ENCODE peak calls at places on chromosomes 6 and 20, in five cellular contexts. I is esophagus squamous epithelium, K is psoas muscle, P is kidney epithelial cell, Z is A549. L is an unnamed sample.

GRCh38 chr6:85677243-85677956 is 34.7 kb upstream of the SYNCRIP start:
- DNase-seq in I (no peak), K (no peak), P (no peak), Z (no peak), L (no peak)

GRCh38 chr20:57268399-57269076 is 2.1 kb upstream of the BMP7 start:
- DNase-seq in I (no peak), K (no peak), P (no peak), Z (no peak), L (no peak)

GRCh38 chr20:51600016-51600420 is 57.5 kb upstream of the NFATC2 start:
- DNase-seq in I (no peak), K (no peak), P (no peak), Z (no peak), L (no peak)

GRCh38 chr6:25005010-25005409 is 69.2 kb upstream of the RIPOR2 start:
- DNase-seq in I (no peak), K (no peak), P (no peak), Z (no peak), L (no peak)

GRCh38 chr6:115195239-115195638 is 852.4 kb upstream of the HS3ST5 start:
- DNase-seq in I (no peak), K (no peak), P (no peak), Z (no peak), L (no peak)

GRCh38 chr6:54830216-54830615 is 16.4 kb upstream of the FAM83B start:
- DNase-seq in I (no peak), K (no peak), P (no peak), Z (no peak), L (no peak)

GRCh38 chr20:31607640-31608255 is 2.7 kb downstream of the ID1 start:
- DNase-seq in I (no peak), K (no peak), P (no peak), Z (no peak), L (no peak)

GRCh38 chr6:125393449-125393858 is 91.7 kb upstream of the HDDC2 start:
- DNase-seq in I (no peak), K (no peak), P (no peak), Z (no peak), L (no peak)

GRCh38 chr20:61173267-61173666 is 78.8 kb upstream of the CDH4 start:
- DNase-seq in I (no peak), K (no peak), P (no peak), Z (no peak), L (no peak)

DNA sequence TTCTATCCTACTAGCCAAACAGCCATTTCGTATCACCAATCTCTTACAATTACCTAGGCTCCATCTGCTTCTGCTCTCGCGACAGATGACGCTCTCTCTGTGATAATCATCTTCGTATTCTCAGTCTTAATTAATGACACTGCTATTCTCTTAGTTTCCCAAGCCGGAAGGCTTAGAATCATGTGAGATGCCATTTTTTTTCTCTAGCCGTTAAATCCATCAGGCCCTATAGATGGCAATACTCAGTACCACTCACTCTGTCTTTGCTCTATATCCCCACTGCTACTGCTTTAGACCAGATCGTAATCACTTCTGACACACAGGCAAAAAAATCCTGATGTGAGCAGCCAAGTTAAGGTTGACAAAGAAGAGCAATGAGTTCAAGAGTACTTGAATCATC is 2.1 kb upstream of the THEMIS start:
- DNase-seq in I (no peak), K (no peak), P (no peak), Z (no peak), L (no peak)
- TF ChIP-seq CTCF in I (no peak), K (no peak), P (no peak), Z (no peak), L (no peak)

GRCh38 chr6:159052720-159053119 is 7.9 kb upstream of the TAGAP start:
- DNase-seq in I (no peak), K (no peak), P (no peak), Z (no peak), L (no peak)
- H3K4me3 ChIP-seq in I (no peak), K (no peak), P (no peak), Z (no peak), L (no peak)

DNA sequence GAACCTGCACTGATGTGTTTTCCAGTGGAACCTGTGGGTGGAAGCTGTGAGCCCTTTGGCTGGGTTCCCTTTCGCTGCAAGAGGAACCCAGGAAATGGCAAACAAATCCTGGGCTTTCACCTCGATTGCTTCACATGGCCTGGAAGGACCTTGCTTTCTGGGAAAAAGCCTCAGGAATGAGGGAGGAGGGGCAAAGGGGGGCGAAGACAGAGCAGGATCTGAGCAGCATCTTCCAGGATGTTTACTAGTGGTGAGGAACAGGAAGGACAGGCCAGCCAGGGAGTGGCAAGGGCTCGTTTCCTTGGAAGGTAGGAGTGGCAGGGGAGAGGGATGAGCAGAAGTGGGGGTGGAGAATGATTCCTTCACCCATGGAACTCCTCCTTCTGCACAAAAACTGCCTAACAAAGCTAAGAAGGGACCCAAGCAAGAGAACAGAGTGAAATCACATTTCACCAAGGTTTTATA is 5.9 kb downstream of the SLC2A10 start:
- DNase-seq in I (no peak), K (peak), P (no peak), Z (peak), L (peak)
- TF ChIP-seq CTCF in I (peak), K (no peak), P (no peak), Z (no peak), L (peak)

GRCh38 chr6:129801909-129802308 is 59.2 kb downstream of the TMEM244 start:
- DNase-seq in I (no peak), K (no peak), P (no peak), Z (no peak), L (peak)
- H3K4me3 ChIP-seq in I (no peak), K (no peak), P (no peak), Z (no peak), L (no peak)

DNA sequence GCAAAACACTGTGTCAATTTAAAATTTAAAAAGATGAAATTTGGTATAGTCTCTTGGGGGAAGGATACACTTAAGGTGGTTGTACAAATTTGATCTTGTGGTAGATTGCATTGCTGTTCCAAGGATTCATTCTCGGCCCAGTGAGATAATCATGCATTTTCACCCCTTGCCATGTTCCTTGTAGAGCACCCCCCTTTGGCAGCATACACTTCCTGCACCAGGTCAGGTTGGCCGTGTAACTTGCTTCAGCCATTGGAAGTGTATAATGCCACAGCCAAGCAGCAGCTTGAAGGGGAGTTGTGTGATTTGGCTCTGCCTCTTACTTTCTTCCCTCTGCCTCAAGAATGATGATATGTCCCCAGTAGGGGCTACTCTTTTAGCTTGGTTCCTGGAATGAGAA is 21.9 kb downstream of the CCN2 start:
- DNase-seq in I (no peak), K (no peak), P (no peak), Z (no peak), L (no peak)
- TF ChIP-seq CTCF in I (no peak), K (no peak), P (peak), Z (no peak), L (no peak)

DNA sequence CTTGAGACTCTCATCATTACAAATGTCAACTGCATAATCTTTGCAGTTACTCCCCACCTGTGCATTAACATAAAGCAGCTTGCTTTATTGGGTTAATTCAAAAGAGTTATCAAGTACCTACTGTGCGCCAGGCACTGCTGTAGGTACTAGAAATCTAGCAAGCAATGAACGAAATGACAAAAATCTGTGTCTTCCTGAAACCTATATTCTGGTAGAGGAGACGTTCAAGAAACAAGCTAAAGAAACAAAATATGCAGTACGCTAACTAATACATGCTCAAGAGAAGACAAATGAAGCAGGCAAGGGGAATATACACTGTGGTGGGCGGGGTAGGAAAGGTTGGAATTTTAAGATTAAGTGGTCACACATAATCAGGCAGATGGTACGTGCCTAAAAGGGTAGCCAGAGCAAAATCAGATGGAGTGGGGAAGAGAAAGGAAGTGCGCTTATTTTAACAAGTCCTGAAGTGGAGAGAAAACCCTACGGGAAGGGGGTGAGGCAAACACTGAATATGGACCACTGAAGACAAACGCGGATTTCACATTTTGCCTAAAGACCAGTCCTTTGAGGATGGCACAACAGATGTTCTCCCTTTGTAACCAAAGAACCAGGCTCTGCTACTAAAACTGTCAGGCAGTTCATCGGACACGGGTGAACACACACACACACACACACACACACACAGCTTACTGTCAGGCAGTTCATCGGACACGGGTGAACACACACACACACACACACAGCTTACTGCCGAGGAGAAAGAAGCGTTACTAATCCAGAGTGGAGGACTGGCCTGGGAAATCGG is 1.2 kb downstream of the ELOVL2 start:
- DNase-seq in I (no peak), K (no peak), P (peak), Z (no peak), L (no peak)
- H3K4me3 ChIP-seq in I (no peak), K (peak), P (peak), Z (peak), L (no peak)

GRCh38 chr6:3326179-3326971 is 67.6 kb downstream of the PSMG4 start:
- DNase-seq in I (no peak), K (no peak), P (no peak), Z (no peak), L (no peak)

GRCh38 chr6:3325210-3325609 is 66.5 kb downstream of the PSMG4 start:
- DNase-seq in I (no peak), K (no peak), P (no peak), Z (no peak), L (no peak)

GRCh38 chr6:3323696-3324261 is 65.0 kb downstream of the PSMG4 start:
- DNase-seq in I (no peak), K (no peak), P (no peak), Z (no peak), L (no peak)

GRCh38 chr6:3323148-3323547 is 64.4 kb downstream of the PSMG4 start:
- DNase-seq in I (no peak), K (no peak), P (no peak), Z (no peak), L (no peak)

DNA sequence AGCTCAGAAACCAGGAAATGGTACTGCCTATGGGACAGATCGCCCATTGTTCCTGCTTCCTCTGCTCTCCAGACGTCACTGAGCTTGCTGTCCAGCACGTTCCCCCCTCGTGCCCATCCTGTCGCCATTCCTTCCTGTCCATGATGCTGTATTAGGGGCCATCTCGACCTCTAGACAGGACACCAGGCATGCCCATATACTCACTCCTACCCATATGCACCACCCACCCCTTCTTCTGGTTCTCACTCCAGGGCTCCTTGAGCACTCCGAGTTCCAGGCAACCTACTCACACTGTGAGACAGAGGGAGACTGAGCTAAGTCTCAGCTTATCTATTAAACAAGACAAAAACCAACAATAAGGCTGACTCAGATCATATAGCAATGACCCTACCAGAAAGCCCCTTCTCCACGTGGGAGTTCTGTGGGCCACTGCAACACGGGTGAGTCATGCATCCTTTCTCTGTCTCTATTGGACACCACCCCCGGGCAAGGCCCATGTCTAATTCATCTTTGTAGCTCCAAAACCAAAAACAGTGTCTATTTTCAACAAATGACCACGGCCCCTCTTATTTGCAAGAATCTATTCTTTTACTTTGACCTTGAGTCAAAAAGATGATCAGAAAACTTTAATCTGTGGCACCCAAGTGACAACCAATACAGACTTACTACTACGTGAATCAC is 65.7 kb downstream of the PSMG4 start:
- DNase-seq in I (no peak), K (no peak), P (peak), Z (peak), L (no peak)
- TF ChIP-seq CTCF in I (no peak), K (no peak), P (no peak), Z (no peak), L (no peak)

DNA sequence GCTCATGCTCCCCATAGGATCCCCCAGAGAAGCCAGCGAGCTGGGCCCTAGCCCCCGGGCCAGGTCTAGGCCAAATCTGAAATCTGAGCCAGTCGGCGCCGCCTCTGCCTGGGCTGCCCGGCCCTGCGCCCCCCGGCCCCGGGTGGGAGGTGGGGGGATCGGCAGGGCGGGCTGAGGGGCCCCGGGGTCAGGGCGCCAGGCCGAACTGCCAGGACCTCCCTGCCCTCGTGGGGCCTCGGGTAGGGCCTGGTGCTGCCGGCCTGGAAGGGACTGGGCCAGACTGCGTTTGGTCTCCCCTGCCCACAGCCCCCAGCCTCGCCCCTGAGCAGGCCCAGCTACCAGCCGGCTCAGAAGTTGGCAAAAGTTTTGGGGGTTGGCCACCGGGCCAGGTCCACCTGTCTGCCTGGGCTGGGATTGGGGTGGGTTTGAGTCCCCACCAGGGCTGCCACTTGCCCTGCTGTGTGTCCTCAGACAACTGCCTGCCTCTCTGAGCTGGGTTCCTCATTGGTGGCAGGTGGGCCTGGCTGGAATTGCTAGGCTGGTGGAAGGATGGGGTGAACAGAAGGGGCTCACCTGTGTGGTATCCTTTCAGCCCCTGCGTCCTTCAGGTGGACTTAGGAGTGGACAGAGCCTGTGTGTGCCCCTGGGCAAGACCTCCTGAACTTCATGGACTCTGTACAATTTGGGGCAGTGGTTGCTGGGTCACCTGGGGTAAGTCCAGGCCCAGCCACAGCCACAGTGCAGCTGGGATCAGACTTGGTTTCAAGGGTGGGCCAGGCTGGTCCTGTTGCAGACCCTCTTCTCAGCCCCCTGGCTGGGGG is 796 bp downstream of the SRC start:
- DNase-seq in I (no peak), K (no peak), P (no peak), Z (no peak), L (no peak)
- H3K4me3 ChIP-seq in I (peak), K (peak), P (peak), Z (peak), L (peak)